ENCODE peak calls at places on chromosomes 13 and 19, in seven cellular contexts. C, W, K, Q, F, Z and A are unnamed samples. For H3K4me1, the result is how much of the 10 kb centered on the place peaks cover.

GRCh38 chr19:18940791-18941627 is at the start of gene HOMER3:
- DNase-seq in K (peak), F (peak), C (peak), Z (no peak), W (peak), Q (peak), A (peak)

GRCh38 chr19:1063030-1063908 is 3.7 kb upstream of the ARHGAP45 start:
- DNase-seq in F (peak), Q (no peak), K (peak), W (no peak), C (peak), Z (peak), A (no peak)

GRCh38 chr13:44368062-44368591 is 5.5 kb upstream of the SERP2 start:
- DNase-seq in W (no peak), C (peak), Q (peak), Z (no peak), F (no peak), K (no peak), A (peak)

GRCh38 chr19:4694211-4694987 is 24.3 kb upstream of the MYDGF start:
- DNase-seq in Q (peak), K (no peak), Z (peak), C (no peak), W (no peak), F (no peak), A (peak)

GRCh38 chr13:40916207-40916998 is 102.7 kb downstream of the ELF1 start:
- DNase-seq in Q (no peak), C (peak), Z (no peak), K (no peak), F (no peak), W (no peak), A (peak)

GRCh38 chr19:23118400-23118799 is 1.6 kb downstream of the ZNF730 start:
- DNase-seq in K (no peak), Z (no peak), W (peak), C (no peak), F (peak), Q (no peak), A (no peak)

GRCh38 chr13:33188093-33188882 is 97.3 kb downstream of the STARD13 start:
- DNase-seq in F (no peak), W (no peak), Q (peak), C (no peak), Z (no peak), K (no peak), A (no peak)

GRCh38 chr19:772043-772442 is 21.1 kb downstream of the MISP start:
- DNase-seq in F (no peak), W (no peak), K (no peak), Z (no peak), Q (no peak), C (no peak), A (no peak)

GRCh38 chr19:58581227-58582141 is 8.3 kb upstream of the MZF1 start:
- DNase-seq in Q (peak), W (peak), C (no peak), K (peak), F (peak), Z (peak), A (peak)

GRCh38 chr19:13165091-13165997 is 15.1 kb downstream of the IER2 start:
- DNase-seq in Q (peak), C (no peak), F (peak), W (peak), K (peak), Z (no peak), A (no peak)
- H3K4me1 ChIP-seq in Q (half or more), C (under half), F (under half), W (under half), K (under half), Z (half or more), A (half or more)

GRCh38 chr19:49849433-49850220 is 1.3 kb upstream of the PTOV1 start:
- DNase-seq in Q (no peak), F (no peak), C (no peak), K (no peak), W (no peak), Z (no peak), A (no peak)
- H3K9ac ChIP-seq in Q (no peak), F (peak), C (peak), K (peak), W (no peak), Z (peak), A (peak)

GRCh38 chr19:39540333-39540673 is 342 bp upstream of the EID2 start:
- DNase-seq in Z (no peak), F (no peak), C (no peak), W (no peak), K (no peak), Q (no peak), A (no peak)
- H3K4me3 ChIP-seq in Z (peak), F (no peak), C (peak), W (peak), K (peak), Q (peak), A (peak)

GRCh38 chr13:109725995-109726637 is 60.3 kb downstream of the IRS2 start:
- DNase-seq in W (no peak), Z (no peak), K (peak), F (no peak), Q (no peak), C (no peak), A (no peak)
- H3K4me1 ChIP-seq in W (under half), Z (under half), K (under half), F (under half), Q (under half), C (under half), A (under half)

GRCh38 chr13:85377783-85378182 is 421.4 kb downstream of the SLITRK6 start:
- DNase-seq in Z (no peak), C (no peak), W (no peak), K (no peak), Q (no peak), F (no peak), A (no peak)

GRCh38 chr13:85383291-85383690 is 415.9 kb downstream of the SLITRK6 start:
- DNase-seq in Z (no peak), K (no peak), F (no peak), Q (no peak), C (no peak), W (no peak), A (no peak)

GRCh38 chr13:85381082-85381481 is 418.1 kb downstream of the SLITRK6 start:
- DNase-seq in C (no peak), Q (no peak), K (no peak), W (no peak), Z (no peak), F (no peak), A (no peak)

GRCh38 chr13:85379433-85379832 is 419.8 kb downstream of the SLITRK6 start:
- DNase-seq in Z (no peak), F (no peak), W (no peak), K (no peak), C (no peak), Q (no peak), A (peak)

GRCh38 chr13:85379991-85380390 is 419.2 kb downstream of the SLITRK6 start:
- DNase-seq in C (no peak), F (no peak), Q (no peak), Z (no peak), K (no peak), W (no peak), A (no peak)
- H3K9ac ChIP-seq in C (no peak), F (no peak), Q (no peak), Z (no peak), K (no peak), W (no peak), A (no peak)

GRCh38 chr19:32354345-32354744 is 8.9 kb downstream of the ZNF507 start:
- DNase-seq in C (no peak), Q (no peak), K (no peak), W (no peak), F (no peak), Z (no peak), A (no peak)

GRCh38 chr19:32346901-32347300 is 1.5 kb downstream of the ZNF507 start:
- DNase-seq in K (no peak), Z (no peak), Q (no peak), F (no peak), W (no peak), C (no peak), A (peak)

GRCh38 chr19:32351807-32352630 is 6.6 kb downstream of the ZNF507 start:
- DNase-seq in Z (no peak), F (no peak), W (no peak), C (no peak), Q (peak), K (no peak), A (no peak)

GRCh38 chr19:32349724-32350475 is 4.5 kb downstream of the ZNF507 start:
- DNase-seq in Q (no peak), Z (no peak), K (no peak), W (no peak), F (no peak), C (no peak), A (no peak)

GRCh38 chr19:32350492-32350891 is 5.1 kb downstream of the ZNF507 start:
- DNase-seq in W (no peak), C (no peak), Q (no peak), F (no peak), K (no peak), Z (no peak), A (no peak)
- H3K4me3 ChIP-seq in W (no peak), C (no peak), Q (no peak), F (no peak), K (no peak), Z (no peak), A (peak)

DNA sequence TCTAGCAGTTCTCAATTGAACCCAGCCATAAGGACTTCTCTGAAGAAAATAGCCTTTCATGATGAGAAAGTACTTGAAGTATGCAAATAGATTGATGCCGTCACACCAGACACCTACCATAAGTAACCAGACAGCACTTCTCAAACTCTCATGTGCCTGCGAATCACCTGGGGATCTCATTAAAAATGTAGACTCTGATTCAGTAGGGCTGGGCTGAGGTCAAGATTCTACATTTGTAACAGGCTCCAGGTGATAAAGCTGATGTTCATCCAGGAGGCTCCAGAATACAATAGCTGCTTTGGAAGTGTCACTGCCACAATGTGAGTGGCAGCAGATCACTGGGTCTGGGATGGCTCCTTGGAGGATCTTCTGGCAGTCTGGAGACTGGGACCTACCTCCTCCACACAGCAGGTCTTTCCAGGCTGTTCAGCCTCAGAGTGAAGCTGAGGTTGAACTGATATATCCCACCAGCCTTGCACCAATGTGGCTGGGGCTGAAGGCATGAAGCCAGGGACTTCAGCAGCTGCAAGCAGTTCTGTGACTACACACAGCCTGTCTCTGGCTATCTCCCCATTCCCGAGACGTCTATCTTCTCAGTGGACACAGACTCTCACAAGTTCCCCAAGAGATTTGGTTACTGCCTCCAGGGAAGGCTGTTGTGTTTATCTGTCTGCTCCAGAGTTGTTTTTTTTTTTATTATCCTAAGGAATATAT is 9.1 kb downstream of the MBNL2 start:
- DNase-seq in W (no peak), Z (no peak), K (no peak), F (no peak), C (no peak), Q (no peak), A (no peak)
- H3K4me1 ChIP-seq in W (under half), Z (under half), K (under half), F (under half), C (under half), Q (half or more), A (half or more)

GRCh38 chr13:93450226-93450625 is 223.6 kb downstream of the GPC6 start:
- DNase-seq in Q (no peak), W (no peak), Z (no peak), K (no peak), C (peak), F (no peak), A (peak)

GRCh38 chr13:93460005-93460404 is 233.4 kb downstream of the GPC6 start:
- DNase-seq in Q (no peak), W (no peak), F (no peak), K (no peak), Z (no peak), C (peak), A (no peak)

GRCh38 chr13:93450761-93451160 is 224.2 kb downstream of the GPC6 start:
- DNase-seq in F (no peak), Q (no peak), K (no peak), W (no peak), Z (no peak), C (peak), A (no peak)

GRCh38 chr13:93455881-93456280 is 229.3 kb downstream of the GPC6 start:
- DNase-seq in C (no peak), F (no peak), W (no peak), Q (no peak), K (no peak), Z (no peak), A (no peak)
- H3K9ac ChIP-seq in C (no peak), F (no peak), W (no peak), Q (no peak), K (no peak), Z (no peak), A (no peak)